ENCODE peak calls at places on chromosomes 7 and 10, in five cellular contexts. S is brain microvascular endothelial cell, D is mesendoderm, T is neuronal stem cell, W is stomach. L is an unnamed sample.

GRCh38 chr7:35463176-35463575 is 209.3 kb upstream of the TBX20 start:
- DNase-seq in D (no peak), W (no peak), T (no peak), S (no peak), L (no peak)

GRCh38 chr10:103749779-103750178 is 105.6 kb downstream of the SH3PXD2A start:
- DNase-seq in D (no peak), T (no peak), S (no peak), W (no peak), L (no peak)

GRCh38 chr7:47786557-47787248 is 161.6 kb downstream of the PKD1L1 start:
- DNase-seq in S (peak), W (no peak), D (peak), T (peak), L (peak)

GRCh38 chr7:40760997-40761396 is 626.2 kb downstream of the SUGCT start:
- DNase-seq in S (no peak), D (no peak), W (no peak), T (no peak), L (no peak)

GRCh38 chr7:154178890-154179289 is 126.7 kb downstream of the DPP6 start:
- DNase-seq in T (no peak), W (no peak), D (peak), S (no peak), L (no peak)

GRCh38 chr10:104680467-104681401 is 39.6 kb downstream of the SORCS3 start:
- DNase-seq in W (no peak), D (peak), T (peak), S (no peak), L (no peak)

GRCh38 chr10:3040069-3040468 is 27.3 kb upstream of the PFKP start:
- DNase-seq in W (no peak), S (no peak), T (no peak), D (no peak), L (no peak)

GRCh38 chr10:80459047-80459865 is 5.1 kb downstream of the TSPAN14 start:
- DNase-seq in T (no peak), D (peak), S (no peak), W (peak), L (peak)

GRCh38 chr10:43124574-43125273 is 13.5 kb upstream of the CSGALNACT2 start:
- DNase-seq in S (no peak), T (no peak), D (no peak), W (peak), L (no peak)

GRCh38 chr7:106626376-106627293 is 34.3 kb downstream of the CCDC71L start:
- DNase-seq in S (no peak), T (no peak), D (peak), W (no peak), L (no peak)

GRCh38 chr7:46990761-46991160 is 591.1 kb downstream of the TNS3 start:
- DNase-seq in S (peak), D (no peak), T (no peak), W (no peak), L (no peak)

GRCh38 chr10:63346015-63346441 is 119.7 kb downstream of the JMJD1C start:
- DNase-seq in D (no peak), W (no peak), S (peak), T (no peak), L (no peak)

GRCh38 chr7:138975343-138976104 is 5.7 kb downstream of the KIAA1549 start:
- DNase-seq in T (peak), S (no peak), D (peak), W (no peak), L (no peak)

GRCh38 chr7:151408839-151409554 is 841 bp downstream of the WDR86 start:
- DNase-seq in T (no peak), S (no peak), D (peak), W (no peak), L (no peak)

GRCh38 chr10:5608608-5609270 is 57.7 kb downstream of the ASB13 start:
- DNase-seq in W (no peak), T (no peak), S (no peak), D (no peak), L (no peak)

GRCh38 chr7:27709137-27710075 is 30.6 kb upstream of the TAX1BP1 start:
- DNase-seq in D (no peak), S (peak), W (no peak), T (no peak), L (peak)

GRCh38 chr7:87498893-87499292 is 23.4 kb upstream of the ABCB4 start:
- DNase-seq in T (no peak), W (no peak), D (no peak), S (no peak), L (no peak)

GRCh38 chr10:17200035-17200884 is 1.2 kb downstream of the TRDMT1 start:
- DNase-seq in W (no peak), S (no peak), T (no peak), D (no peak), L (no peak)

GRCh38 chr10:59363446-59363958 is 1.2 kb upstream of the FAM13C start:
- DNase-seq in T (no peak), D (no peak), S (no peak), W (no peak), L (no peak)
- H3K4me3 ChIP-seq in T (no peak), D (no peak), S (peak), W (peak), L (no peak)

GRCh38 chr7:50359258-50359994 is 54.9 kb downstream of the IKZF1 start:
- DNase-seq in S (no peak), T (no peak), W (no peak), D (no peak), L (no peak)
- H3K4me3 ChIP-seq in S (no peak), T (no peak), W (no peak), D (no peak), L (no peak)

GRCh38 chr7:82443044-82443800 is at the start of gene CACNA2D1:
- DNase-seq in T (peak), W (peak), D (peak), S (no peak), L (no peak)

GRCh38 chr7:82444220-82445049 is 858 bp upstream of the CACNA2D1 start:
- DNase-seq in S (no peak), T (peak), D (peak), W (peak), L (no peak)

GRCh38 chr7:82443801-82444219 is 233 bp upstream of the CACNA2D1 start:
- DNase-seq in T (peak), W (peak), S (peak), D (peak), L (peak)

GRCh38 chr7:82442492-82443043 is 1.0 kb downstream of the CACNA2D1 start:
- DNase-seq in W (no peak), D (peak), S (peak), T (no peak), L (no peak)

GRCh38 chr7:82441916-82442478 is 1.6 kb downstream of the CACNA2D1 start:
- DNase-seq in W (no peak), S (no peak), T (no peak), D (peak), L (no peak)
- H3K4me3 ChIP-seq in W (peak), S (peak), T (no peak), D (peak), L (peak)

DNA sequence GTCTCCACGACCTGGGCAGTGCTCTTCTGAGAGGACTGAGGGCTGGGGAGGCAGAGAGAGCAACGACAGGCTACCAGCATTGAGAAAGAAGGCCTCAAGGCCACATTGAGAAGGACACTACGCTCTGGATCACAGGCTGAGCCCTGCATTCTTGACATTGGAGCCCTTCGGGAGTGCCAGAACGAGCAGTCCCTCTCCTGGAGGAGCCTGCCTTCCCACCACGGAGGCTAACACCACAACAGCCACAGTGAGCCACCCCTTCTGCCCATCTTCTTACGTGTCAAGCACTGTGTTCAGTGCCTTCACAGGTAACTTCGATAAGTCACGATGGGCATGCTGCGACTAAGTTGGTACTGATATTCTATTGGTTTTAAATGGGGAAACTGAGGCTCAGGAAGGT is 267.8 kb downstream of the RPS24 start:
- DNase-seq in T (no peak), W (no peak), S (no peak), D (no peak), L (no peak)
- H3K4me3 ChIP-seq in T (no peak), W (no peak), S (no peak), D (no peak), L (no peak)

GRCh38 chr7:155741805-155742204 is 70.5 kb downstream of the SHH start:
- DNase-seq in D (no peak), S (no peak), T (no peak), W (peak), L (no peak)
- H3K4me3 ChIP-seq in D (no peak), S (no peak), T (no peak), W (no peak), L (no peak)

GRCh38 chr10:21732067-21732772 is 198.2 kb downstream of the MLLT10 start:
- DNase-seq in T (peak), W (no peak), S (peak), D (peak), L (peak)

GRCh38 chr10:21740989-21741388 is 207.0 kb downstream of the MLLT10 start:
- DNase-seq in S (no peak), W (no peak), T (no peak), D (no peak), L (no peak)

GRCh38 chr10:21742740-21743412 is 208.8 kb downstream of the MLLT10 start:
- DNase-seq in W (no peak), T (no peak), S (no peak), D (no peak), L (no peak)

GRCh38 chr10:21733710-21734109 is 199.7 kb downstream of the MLLT10 start:
- DNase-seq in S (no peak), W (no peak), T (peak), D (no peak), L (no peak)

GRCh38 chr10:21737061-21737460 is 203.0 kb downstream of the MLLT10 start:
- DNase-seq in W (no peak), D (no peak), S (no peak), T (no peak), L (no peak)
- H3K4me3 ChIP-seq in W (no peak), D (no peak), S (no peak), T (no peak), L (no peak)

GRCh38 chr10:664248-664647 is 25.2 kb downstream of the DIP2C start:
- DNase-seq in T (no peak), S (no peak), W (no peak), D (no peak), L (no peak)

GRCh38 chr10:665579-666091 is 23.8 kb downstream of the DIP2C start:
- DNase-seq in D (no peak), T (no peak), S (no peak), W (no peak), L (no peak)

GRCh38 chr10:663844-664243 is 25.6 kb downstream of the DIP2C start:
- DNase-seq in D (no peak), S (no peak), T (no peak), W (no peak), L (no peak)

GRCh38 chr10:663466-663751 is 26.1 kb downstream of the DIP2C start:
- DNase-seq in S (no peak), T (no peak), W (no peak), D (no peak), L (no peak)

GRCh38 chr10:664893-665292 is 24.6 kb downstream of the DIP2C start:
- DNase-seq in D (no peak), T (no peak), S (no peak), W (no peak), L (no peak)
- H3K4me3 ChIP-seq in D (no peak), T (no peak), S (no peak), W (no peak), L (no peak)